ENCODE peak calls at places on chromosomes 1 and 21, in four cellular contexts. T is HCT116, V is HepG2, U is H1. H is an unnamed sample.

GRCh38 chr21:41777934-41778815 is 11.3 kb upstream of the RIPK4 start:
- DNase-seq in T (peak), V (peak), U (peak), H (peak)

GRCh38 chr1:231949277-231950122 is 322.9 kb downstream of the DISC1 start:
- DNase-seq in T (no peak), V (no peak), U (peak), H (no peak)

GRCh38 chr1:1358433-1359201 is at the start of gene MXRA8:
- DNase-seq in T (no peak), V (peak), U (peak), H (peak)

GRCh38 chr1:47621977-47622376 is 184.1 kb downstream of the FOXD2 start:
- DNase-seq in T (no peak), V (no peak), U (no peak), H (no peak)

GRCh38 chr1:180912801-180913616 is at the start of gene KIAA1614:
- DNase-seq in T (no peak), V (no peak), U (peak), H (no peak)

GRCh38 chr1:234869182-234870019 is 259.2 kb downstream of the TOMM20 start:
- DNase-seq in T (no peak), V (no peak), U (no peak), H (no peak)

GRCh38 chr1:70411360-70411844 is 334 bp downstream of the CTH start:
- DNase-seq in T (no peak), V (no peak), U (no peak), H (no peak)

GRCh38 chr1:64133036-64133435 is 70.4 kb upstream of the UBE2U start:
- DNase-seq in T (peak), V (no peak), U (no peak), H (no peak)

GRCh38 chr21:42850866-42851391 is 28.4 kb downstream of the WDR4 start:
- DNase-seq in T (no peak), V (no peak), U (peak), H (no peak)

GRCh38 chr1:245842106-245842505 is 665.0 kb downstream of the SMYD3 start:
- DNase-seq in T (no peak), V (no peak), U (no peak), H (no peak)
- TF ChIP-seq JUND in T (no peak), V (no peak), U (no peak), H (no peak)

DNA sequence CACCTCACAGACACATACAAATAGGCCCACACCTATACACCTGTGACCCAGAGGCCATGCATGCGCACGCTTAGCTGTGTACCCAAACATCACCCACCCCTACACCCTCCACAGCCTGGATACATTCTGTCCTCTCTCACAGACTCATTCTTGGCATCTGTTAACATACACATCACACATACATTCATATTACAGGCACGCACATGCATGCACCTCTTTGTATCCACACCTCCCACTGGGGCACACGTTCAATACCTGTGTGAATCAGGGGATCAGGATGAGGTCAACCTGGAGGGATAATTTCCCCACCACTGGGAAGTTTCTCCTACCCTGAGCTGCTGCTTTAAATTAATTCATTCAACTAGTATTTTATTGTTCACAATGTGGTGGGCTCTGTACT is 35.6 kb upstream of the EPB41 start:
- DNase-seq in T (no peak), V (no peak), U (no peak), H (no peak)
- TF ChIP-seq JUND in T (no peak), V (no peak), U (no peak), H (no peak)

GRCh38 chr1:53754484-53755312 is 15.7 kb upstream of the GLIS1 start:
- DNase-seq in T (peak), V (peak), U (no peak), H (no peak)
- TF ChIP-seq JUND in T (no peak), V (no peak), U (no peak), H (no peak)

GRCh38 chr1:67748630-67749029 is 63.6 kb downstream of the GADD45A start:
- DNase-seq in T (no peak), V (peak), U (no peak), H (no peak)

GRCh38 chr1:67746299-67746698 is 61.3 kb downstream of the GADD45A start:
- DNase-seq in T (no peak), V (no peak), U (no peak), H (no peak)

GRCh38 chr1:67747667-67748066 is 62.7 kb downstream of the GADD45A start:
- DNase-seq in T (no peak), V (no peak), U (no peak), H (peak)

GRCh38 chr1:67749263-67749843 is 64.4 kb downstream of the GADD45A start:
- DNase-seq in T (no peak), V (no peak), U (peak), H (peak)

GRCh38 chr1:67748147-67748546 is 63.1 kb downstream of the GADD45A start:
- DNase-seq in T (no peak), V (no peak), U (no peak), H (no peak)
- TF ChIP-seq JUND in T (no peak), V (no peak), U (no peak), H (no peak)

GRCh38 chr1:56033321-56034037 is 545.9 kb downstream of the PLPP3 start:
- DNase-seq in T (no peak), V (no peak), U (no peak), H (no peak)

GRCh38 chr1:56031011-56031410 is 548.4 kb downstream of the PLPP3 start:
- DNase-seq in T (no peak), V (no peak), U (no peak), H (no peak)

GRCh38 chr1:56032276-56032675 is 547.1 kb downstream of the PLPP3 start:
- DNase-seq in T (no peak), V (no peak), U (no peak), H (no peak)

GRCh38 chr1:56034847-56035483 is 544.4 kb downstream of the PLPP3 start:
- DNase-seq in T (no peak), V (no peak), U (no peak), H (no peak)

GRCh38 chr1:56034222-56034621 is 545.1 kb downstream of the PLPP3 start:
- DNase-seq in T (no peak), V (no peak), U (no peak), H (no peak)
- TF ChIP-seq JUND in T (no peak), V (no peak), U (no peak), H (no peak)

GRCh38 chr1:155181371-155182051 is 7.9 kb downstream of the TRIM46 start:
- DNase-seq in T (no peak), V (no peak), U (no peak), H (no peak)
- TF ChIP-seq JUND in T (no peak), V (no peak), U (no peak), H (no peak)

DNA sequence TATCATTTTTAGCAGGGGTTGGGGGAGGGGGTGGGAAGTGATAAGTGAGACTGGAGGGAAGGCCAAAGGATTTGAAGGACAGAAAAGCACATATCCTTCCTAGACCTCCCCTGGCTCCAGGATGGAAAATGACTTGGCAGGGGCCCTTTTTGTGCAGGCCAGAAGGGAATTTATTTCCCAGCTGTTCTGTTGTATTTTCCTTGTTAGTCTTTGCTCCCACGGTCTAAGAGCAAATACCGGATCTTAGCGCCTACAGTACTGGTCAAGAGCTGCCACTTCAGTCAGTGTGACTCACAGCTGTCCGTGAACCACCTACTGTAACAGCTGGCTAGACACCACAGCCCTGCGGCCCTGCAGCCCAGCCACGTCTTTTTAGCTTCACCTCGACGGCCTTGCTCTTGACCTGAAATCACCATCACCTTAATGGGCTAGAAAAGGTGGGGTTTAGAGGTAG is 51.0 kb upstream of the ERRFI1 start:
- DNase-seq in T (peak), V (peak), U (no peak), H (no peak)
- TF ChIP-seq JUND in T (no peak), V (peak), U (no peak), H (no peak)